ENCODE peak calls at places on chromosomes 7 and 10, in six cellular contexts. W is stimulated activated CD4-positive, alpha-beta T cell treated with anti-CD3 and anti-CD28 coated beads, Interleukin-4, amount 100 ng/mL, for 24 hours; F is head of caudate nucleus; X is naive thymus-derived CD8-positive, alpha-beta T cell; O is stimulated activated effector memory CD8-positive, alpha-beta T cell treated with anti-CD3 and anti-CD28 coated beads, Interleukin-12 subunit alpha, Interleukin-12 subunit beta, amount 100 ng/mL, for 72 hours; D is NAMALWA. J is an unnamed sample.

GRCh38 chr7:46996972-46997371 is 584.9 kb downstream of the TNS3 start:
- DNase-seq in W (no peak), F (no peak), X (no peak), O (no peak), D (no peak), J (no peak)

GRCh38 chr10:12448729-12449391 is 99.5 kb downstream of the CAMK1D start:
- DNase-seq in W (peak; percentile 79), F (no peak), X (peak; percentile 70), O (peak; percentile 84), D (peak; percentile 46), J (peak; percentile 71)

GRCh38 chr10:9211228-9211627 is 1156.7 kb downstream of the GATA3 start:
- DNase-seq in W (no peak), F (no peak), X (no peak), O (no peak), D (no peak), J (no peak)

GRCh38 chr10:1348773-1349050 is 292.5 kb downstream of the WDR37 start:
- DNase-seq in W (no peak), F (no peak), X (no peak), O (no peak), D (no peak), J (no peak)

GRCh38 chr7:72751978-72752377 is 76.0 kb downstream of the TYW1B start:
- DNase-seq in W (no peak), F (no peak), X (no peak), O (no peak), D (no peak), J (no peak)

GRCh38 chr10:89073719-89074118 is 83.1 kb downstream of the FAS start:
- DNase-seq in W (no peak), F (no peak), X (no peak), O (no peak), D (no peak), J (no peak)

GRCh38 chr10:124002391-124003069 is 90.9 kb downstream of the CHST15 start:
- DNase-seq in W (no peak), F (no peak), X (no peak), O (no peak), D (no peak), J (no peak)

GRCh38 chr7:39948932-39949928 is 826 bp upstream of the CDK13 start:
- DNase-seq in W (peak; percentile 98), F (peak; percentile 98), X (peak; percentile 99), O (peak; percentile 98), D (peak; percentile 100), J (peak; percentile 99)

GRCh38 chr7:2253021-2253420 is 11.0 kb downstream of the NUDT1 start:
- DNase-seq in W (no peak), F (no peak), X (no peak), O (no peak), D (no peak), J (no peak)

GRCh38 chr10:79081353-79082034 is 12.7 kb downstream of the ZMIZ1 start:
- DNase-seq in W (no peak), F (no peak), X (no peak), O (no peak), D (no peak), J (no peak)

GRCh38 chr7:50164552-50165220 is 71.6 kb upstream of the ZPBP start:
- DNase-seq in W (no peak), F (no peak), X (no peak), O (no peak), D (no peak), J (peak; percentile 27)

GRCh38 chr10:116521424-116522305 is 24.1 kb upstream of the PNLIP start:
- DNase-seq in W (peak; percentile 13), F (peak; percentile 25), X (no peak), O (no peak), D (peak; percentile 64), J (no peak)

GRCh38 chr10:112634096-112634830 is 187.2 kb downstream of the VTI1A start:
- DNase-seq in W (no peak), F (no peak), X (no peak), O (no peak), D (no peak), J (no peak)

GRCh38 chr10:68075550-68076004 is 494 bp upstream of the HERC4 start:
- DNase-seq in W (no peak), F (no peak), X (no peak), O (no peak), D (no peak), J (no peak)

GRCh38 chr7:134478707-134479106 is 19.8 kb upstream of the AKR1B1 start:
- DNase-seq in W (no peak), F (no peak), X (no peak), O (no peak), D (no peak), J (no peak)

GRCh38 chr7:30349170-30349569 is 64.8 kb downstream of the ZNRF2 start:
- DNase-seq in W (no peak), F (no peak), X (no peak), O (no peak), D (no peak), J (no peak)

GRCh38 chr10:33116293-33116697 is 158.3 kb upstream of the ITGB1 start:
- DNase-seq in W (no peak), F (peak; percentile 34), X (no peak), O (no peak), D (no peak), J (peak; percentile 37)

GRCh38 chr7:44505595-44505994 is 15.1 kb upstream of the NUDCD3 start:
- DNase-seq in W (no peak), F (no peak), X (no peak), O (no peak), D (peak; percentile 48), J (no peak)

GRCh38 chr7:140047197-140047596 is 15.6 kb downstream of the PARP12 start:
- DNase-seq in W (no peak), F (no peak), X (no peak), O (no peak), D (no peak), J (no peak)

GRCh38 chr10:85026878-85027467 is 698.6 kb downstream of the CCSER2 start:
- DNase-seq in W (no peak), F (no peak), X (no peak), O (no peak), D (no peak), J (no peak)

GRCh38 chr10:95613330-95613729 is 43.2 kb downstream of the ALDH18A1 start:
- DNase-seq in W (no peak), F (no peak), X (no peak), O (no peak), D (no peak), J (no peak)

GRCh38 chr7:102914585-102914984 is 1.8 kb downstream of the LRRC17 start:
- DNase-seq in W (no peak), F (no peak), X (no peak), O (no peak), D (no peak), J (no peak)

GRCh38 chr10:115710136-115710535 is 562.9 kb downstream of the GFRA1 start:
- DNase-seq in W (no peak), F (no peak), X (no peak), O (no peak), D (no peak), J (no peak)

GRCh38 chr10:58842860-58843376 is 330.2 kb downstream of the BICC1 start:
- DNase-seq in W (no peak), F (no peak), X (no peak), O (no peak), D (no peak), J (no peak)

GRCh38 chr7:85154282-85154937 is 32.4 kb downstream of the SEMA3D start:
- DNase-seq in W (no peak), F (no peak), X (no peak), O (no peak), D (no peak), J (no peak)

GRCh38 chr10:97991875-97992274 is 38.5 kb downstream of the CRTAC1 start:
- DNase-seq in W (no peak), F (no peak), X (no peak), O (no peak), D (peak; percentile 4), J (no peak)

GRCh38 chr10:96642973-96643372 is 56.2 kb upstream of the TM9SF3 start:
- DNase-seq in W (peak; percentile 45), F (peak; percentile 73), X (no peak), O (peak; percentile 86), D (peak; percentile 84), J (peak; percentile 41)

GRCh38 chr10:122233857-122234348 is 37.2 kb upstream of the BTBD16 start:
- DNase-seq in W (no peak), F (no peak), X (no peak), O (no peak), D (no peak), J (no peak)

GRCh38 chr7:140679186-140679585 is 6.4 kb downstream of the ADCK2 start:
- DNase-seq in W (no peak), F (no peak), X (no peak), O (no peak), D (no peak), J (no peak)

GRCh38 chr10:31620236-31621151 is 301.5 kb downstream of the ZEB1 start:
- DNase-seq in W (no peak), F (no peak), X (no peak), O (no peak), D (no peak), J (no peak)

GRCh38 chr7:95209778-95210177 is 114.6 kb downstream of the PON1 start:
- DNase-seq in W (no peak), F (no peak), X (no peak), O (no peak), D (no peak), J (no peak)

GRCh38 chr10:27474741-27475140 is 29.4 kb upstream of the RAB18 start:
- DNase-seq in W (no peak), F (no peak), X (no peak), O (no peak), D (no peak), J (no peak)

GRCh38 chr10:119198438-119198837 is 8.9 kb upstream of the GRK5 start:
- DNase-seq in W (peak; percentile 32), F (no peak), X (no peak), O (no peak), D (peak; percentile 33), J (peak; percentile 17)

GRCh38 chr7:133829336-133829897 is 297.7 kb upstream of the LRGUK start:
- DNase-seq in W (no peak), F (no peak), X (no peak), O (no peak), D (no peak), J (no peak)

GRCh38 chr7:47326808-47327207 is 255.1 kb downstream of the TNS3 start:
- DNase-seq in W (no peak), F (no peak), X (no peak), O (no peak), D (no peak), J (no peak)

GRCh38 chr7:137873524-137873923 is 26.8 kb upstream of the DGKI start:
- DNase-seq in W (peak; percentile 12), F (no peak), X (no peak), O (no peak), D (no peak), J (no peak)

GRCh38 chr7:2032030-2032875 is 200.5 kb downstream of the MAD1L1 start:
- DNase-seq in W (no peak), F (no peak), X (no peak), O (no peak), D (no peak), J (no peak)